ENCODE peak calls at places on chromosomes 6 and 20, in four cellular contexts. H is GM12878, W is HepG2, U is K562. Y is an unnamed sample.

GRCh38 chr20:58712116-58712822 is 19.7 kb downstream of the NPEPL1 start:
- DNase-seq in H (no peak), W (no peak), U (no peak), Y (no peak)

GRCh38 chr6:20693466-20694063 is 159.3 kb downstream of the CDKAL1 start:
- DNase-seq in H (no peak), W (no peak), U (peak; percentile 48), Y (no peak)

GRCh38 chr6:169404828-169405227 is 151.2 kb upstream of the THBS2 start:
- DNase-seq in H (no peak), W (no peak), U (no peak), Y (no peak)

GRCh38 chr6:31922942-31923341 is 4.6 kb upstream of the C2 start:
- DNase-seq in H (no peak), W (peak; percentile 73), U (peak; percentile 65), Y (no peak)

GRCh38 chr20:3204124-3204794 is at the start of gene DDRGK1:
- DNase-seq in H (peak; percentile 65), W (peak; percentile 85), U (peak; percentile 85), Y (peak; percentile 92)

GRCh38 chr6:147106759-147107401 is 97.3 kb upstream of the STXBP5 start:
- DNase-seq in H (no peak), W (no peak), U (peak; percentile 28), Y (no peak)

GRCh38 chr6:26309731-26310142 is 55.3 kb upstream of the BTN3A2 start:
- DNase-seq in H (no peak), W (peak; percentile 76), U (peak; percentile 76), Y (no peak)

GRCh38 chr20:37669062-37669772 is 24.6 kb upstream of the CTNNBL1 start:
- DNase-seq in H (no peak), W (no peak), U (no peak), Y (no peak)

GRCh38 chr6:20117474-20117873 is 94.8 kb downstream of the MBOAT1 start:
- DNase-seq in H (no peak), W (no peak), U (no peak), Y (no peak)

GRCh38 chr6:151113641-151114040 is 126.1 kb upstream of the AKAP12 start:
- DNase-seq in H (no peak), W (no peak), U (no peak), Y (no peak)

GRCh38 chr6:20877008-20877937 is 343.0 kb downstream of the CDKAL1 start:
- DNase-seq in H (peak; percentile 89), W (peak; percentile 93), U (peak; percentile 37), Y (no peak)

GRCh38 chr6:56913276-56914138 is 41.4 kb upstream of the BEND6 start:
- DNase-seq in H (no peak), W (no peak), U (peak; percentile 45), Y (no peak)

GRCh38 chr6:113786168-113786567 is 71.0 kb upstream of the MARCKS start:
- DNase-seq in H (no peak), W (peak; percentile 29), U (no peak), Y (no peak)

GRCh38 chr6:82525775-82526515 is 162.3 kb downstream of the TPBG start:
- DNase-seq in H (no peak), W (no peak), U (no peak), Y (no peak)

GRCh38 chr6:36735110-36735971 is 37.7 kb downstream of the RAB44 start:
- DNase-seq in H (no peak), W (no peak), U (no peak), Y (no peak)

GRCh38 chr20:11652128-11652527 is 265.6 kb upstream of the BTBD3 start:
- DNase-seq in H (no peak), W (no peak), U (no peak), Y (no peak)

GRCh38 chr20:1879934-1880333 is 15.3 kb upstream of the SIRPA start:
- DNase-seq in H (no peak), W (no peak), U (no peak), Y (no peak)

GRCh38 chr6:97405818-97406409 is 122.9 kb upstream of the MMS22L start:
- DNase-seq in H (no peak), W (no peak), U (no peak), Y (no peak)

GRCh38 chr6:39381535-39382140 is 59.1 kb upstream of the KCNK16 start:
- DNase-seq in H (no peak), W (no peak), U (no peak), Y (no peak)

GRCh38 chr6:21753571-21754108 is 160.1 kb downstream of the SOX4 start:
- DNase-seq in H (no peak), W (no peak), U (no peak), Y (no peak)

GRCh38 chr20:58511364-58511763 is 3.8 kb downstream of the APCDD1L start:
- DNase-seq in H (no peak), W (no peak), U (no peak), Y (no peak)

GRCh38 chr6:33683051-33683571 is 28.4 kb downstream of the UQCC2 start:
- DNase-seq in H (no peak), W (no peak), U (no peak), Y (no peak)

GRCh38 chr20:49424536-49424935 is 57.9 kb downstream of the KCNB1 start:
- DNase-seq in H (no peak), W (no peak), U (peak; percentile 7), Y (no peak)

GRCh38 chr20:44050925-44051660 is 135.9 kb downstream of the JPH2 start:
- DNase-seq in H (no peak), W (no peak), U (no peak), Y (no peak)

GRCh38 chr6:64301307-64302236 is 666.0 kb downstream of the PHF3 start:
- DNase-seq in H (no peak), W (peak; percentile 91), U (no peak), Y (no peak)

GRCh38 chr6:71420693-71421328 is 132.2 kb downstream of the OGFRL1 start:
- DNase-seq in H (no peak), W (no peak), U (no peak), Y (peak; percentile 90)

GRCh38 chr6:109093732-109094131 is 914 bp downstream of the SESN1 start:
- DNase-seq in H (no peak), W (no peak), U (peak; percentile 36), Y (no peak)

GRCh38 chr20:53884859-53885654 is 185.3 kb downstream of the BCAS1 start:
- DNase-seq in H (no peak), W (no peak), U (no peak), Y (no peak)

GRCh38 chr20:12201289-12201991 is 283.7 kb downstream of the BTBD3 start:
- DNase-seq in H (no peak), W (no peak), U (no peak), Y (no peak)

GRCh38 chr20:51044796-51045195 is 21.9 kb upstream of the KCNG1 start:
- DNase-seq in H (no peak), W (no peak), U (no peak), Y (no peak)

GRCh38 chr6:81859884-81860283 is 107.4 kb upstream of the TENT5A start:
- DNase-seq in H (no peak), W (no peak), U (no peak), Y (no peak)

GRCh38 chr6:104957301-104958177 is 632 bp downstream of the LIN28B start:
- DNase-seq in H (no peak), W (peak; percentile 16), U (peak; percentile 82), Y (peak; percentile 20)
- TF ChIP-seq FOXM1 in H (no peak), W (no peak), U (no peak), Y (no peak)

GRCh38 chr6:166559211-166559610 is 27.3 kb downstream of the RAMACL start:
- DNase-seq in H (no peak), W (no peak), U (no peak), Y (no peak)
- TF ChIP-seq TARDBP in H (no peak), W (no peak), U (no peak), Y (no peak)

GRCh38 chr6:89250239-89250638 is 33.1 kb upstream of the GABRR1 start:
- DNase-seq in H (no peak), W (no peak), U (no peak), Y (no peak)
- TF ChIP-seq FOXM1 in H (no peak), W (no peak), U (no peak), Y (no peak)

GRCh38 chr6:160379464-160379863 is 31.3 kb downstream of the SLC22A3 start:
- DNase-seq in H (no peak), W (no peak), U (no peak), Y (no peak)
- TF ChIP-seq TARDBP in H (no peak), W (no peak), U (no peak), Y (no peak)

GRCh38 chr20:871436-871835 is 37.9 kb downstream of the FAM110A start:
- DNase-seq in H (no peak), W (no peak), U (no peak), Y (no peak)
- TF ChIP-seq FOXM1 in H (no peak), W (no peak), U (no peak), Y (no peak)

DNA sequence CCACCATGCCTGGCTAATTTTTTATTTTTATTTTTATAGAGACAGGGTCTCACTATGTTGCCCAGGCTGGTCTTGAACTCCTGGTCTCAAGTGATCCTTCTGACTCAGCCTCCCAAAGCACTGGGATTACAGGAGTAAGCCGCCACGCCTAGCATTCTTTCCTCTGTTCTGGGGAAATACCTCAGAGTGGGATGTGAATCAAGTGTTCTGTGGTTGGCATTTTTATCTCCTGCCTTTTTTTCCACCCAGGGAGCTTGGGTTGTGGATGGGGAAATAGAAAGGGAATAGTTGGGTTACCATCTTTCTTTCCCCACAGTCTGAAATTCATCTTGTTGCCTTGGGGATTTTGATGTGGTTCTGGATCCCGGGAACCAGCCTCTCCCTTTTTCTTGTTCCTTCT is 24.1 kb downstream of the TFAP2C start:
- DNase-seq in H (no peak), W (no peak), U (no peak), Y (no peak)
- TF ChIP-seq TARDBP in H (no peak), W (no peak), U (no peak), Y (no peak)

DNA sequence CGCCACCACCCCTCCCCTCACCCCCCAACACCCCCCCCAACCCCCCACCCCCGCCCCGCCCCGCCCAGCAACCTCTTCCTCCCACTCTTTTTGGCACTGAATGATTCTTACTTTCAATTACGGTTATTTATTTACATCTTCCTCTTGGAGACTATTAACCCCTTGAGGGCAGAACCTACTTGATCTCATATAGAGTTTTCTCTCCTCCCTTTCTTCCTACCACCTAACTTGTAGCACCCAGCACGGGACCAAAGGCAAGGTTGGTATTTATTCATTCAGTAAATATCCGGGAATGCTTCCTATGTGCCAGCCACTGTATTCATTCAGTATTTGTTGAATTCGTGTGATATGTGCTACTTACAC is 1.2 kb upstream of the CNKSR3 start:
- DNase-seq in H (no peak), W (no peak), U (no peak), Y (no peak)
- TF ChIP-seq FOXM1 in H (no peak), W (no peak), U (no peak), Y (no peak)

GRCh38 chr6:156699017-156699421 is 78.2 kb upstream of the ARID1B start:
- DNase-seq in H (peak; percentile 85), W (no peak), U (no peak), Y (no peak)
- TF ChIP-seq TARDBP in H (no peak), W (no peak), U (no peak), Y (no peak)

GRCh38 chr6:11224252-11224965 is 8.1 kb downstream of the NEDD9 start:
- DNase-seq in H (peak; percentile 43), W (no peak), U (peak; percentile 11), Y (no peak)
- TF ChIP-seq FOXM1 in H (no peak), W (no peak), U (no peak), Y (no peak)